ENCODE peak calls at places on chromosomes 12 and 14, in eight cellular contexts. A is occipital lobe; B is uterus; P is caudate nucleus; O is GM12878; E is GM12892; F is stimulated activated CD4-positive, alpha-beta T cell treated with anti-CD3 and anti-CD28 coated beads, Interleukin-12 subunit alpha, Interleukin-12 subunit beta, amount 100 ng/mL, for 48 hours; R is omental fat pad. J is an unnamed sample.

GRCh38 chr12:42779186-42779859 is 189.8 kb upstream of the PRICKLE1 start:
- DNase-seq in P (no peak), F (no peak), A (no peak), B (peak; percentile 19), O (no peak), R (no peak), E (no peak), J (no peak)

GRCh38 chr12:95738024-95738611 is 52.4 kb downstream of the NTN4 start:
- DNase-seq in P (no peak), F (no peak), A (no peak), O (no peak), B (no peak), R (no peak), E (no peak), J (no peak)

GRCh38 chr14:36009643-36010042 is 166.9 kb downstream of the PTCSC3 start:
- DNase-seq in O (no peak), E (no peak), F (no peak), B (no peak), P (no peak), A (no peak), R (no peak), J (no peak)

GRCh38 chr12:52274521-52274920 is at the start of gene KRT86:
- DNase-seq in R (no peak), A (no peak), B (no peak), P (no peak), O (no peak), F (no peak), E (no peak), J (no peak)

GRCh38 chr14:103905861-103906456 is 22.3 kb upstream of the TDRD9 start:
- DNase-seq in A (no peak), R (no peak), E (no peak), B (no peak), P (no peak), O (no peak), F (no peak), J (no peak)

GRCh38 chr12:64193931-64194330 is 28.2 kb downstream of the KICS2 start:
- DNase-seq in B (no peak), F (no peak), E (no peak), O (no peak), A (no peak), P (no peak), R (no peak), J (no peak)

GRCh38 chr14:69353168-69353567 is 44.9 kb downstream of the ERH start:
- DNase-seq in R (no peak), P (no peak), F (no peak), A (no peak), E (no peak), B (no peak), O (no peak), J (no peak)

GRCh38 chr14:61933021-61933420 is 170.8 kb downstream of the SNAPC1 start:
- DNase-seq in P (no peak), E (no peak), A (no peak), R (no peak), B (no peak), O (no peak), F (no peak), J (no peak)

GRCh38 chr12:59087077-59087673 is 166.9 kb upstream of the LRIG3 start:
- DNase-seq in P (no peak), F (no peak), E (no peak), A (no peak), B (no peak), R (no peak), O (no peak), J (no peak)

GRCh38 chr14:92938235-92938875 is 15.4 kb downstream of the CHGA start:
- DNase-seq in E (no peak), B (no peak), A (no peak), F (no peak), P (no peak), R (no peak), O (no peak), J (no peak)